ENCODE peak calls at places on chromosomes 12 and 14, in eight cellular contexts. One of them, this sample, is unnamed.

GRCh38 chr14:101812071-101812470 is 50.6 kb downstream of the PPP2R5C start:
- DNase-seq in OCI-LY7: peak
- DNase-seq in astrocyte of the spinal cord: no peak
- DNase-seq in GM10248: no peak
- DNase-seq in pancreas: no peak
- DNase-seq in AG10803: no peak
- DNase-seq in transverse colon: peak
- DNase-seq in omental fat pad: no peak
- DNase-seq in this sample: no peak

GRCh38 chr14:36522347-36522971 is 2.4 kb upstream of the NKX2-1 start:
- DNase-seq in OCI-LY7: no peak
- DNase-seq in astrocyte of the spinal cord: no peak
- DNase-seq in GM10248: peak
- DNase-seq in pancreas: no peak
- DNase-seq in AG10803: no peak
- DNase-seq in transverse colon: no peak
- DNase-seq in omental fat pad: no peak
- DNase-seq in this sample: no peak

GRCh38 chr12:123723011-123723410 is 10.9 kb downstream of the ATP6V0A2 start:
- DNase-seq in OCI-LY7: no peak
- DNase-seq in astrocyte of the spinal cord: no peak
- DNase-seq in GM10248: no peak
- DNase-seq in pancreas: no peak
- DNase-seq in AG10803: no peak
- DNase-seq in transverse colon: no peak
- DNase-seq in omental fat pad: no peak
- DNase-seq in this sample: no peak

GRCh38 chr14:101179691-101180211 is 276.2 kb upstream of the RTL1 start:
- DNase-seq in OCI-LY7: no peak
- DNase-seq in astrocyte of the spinal cord: no peak
- DNase-seq in GM10248: peak
- DNase-seq in pancreas: no peak
- DNase-seq in AG10803: no peak
- DNase-seq in transverse colon: no peak
- DNase-seq in omental fat pad: no peak
- DNase-seq in this sample: no peak

GRCh38 chr12:79886917-79887519 is 47.9 kb downstream of the PPP1R12A start:
- DNase-seq in OCI-LY7: peak
- DNase-seq in astrocyte of the spinal cord: peak
- DNase-seq in GM10248: no peak
- DNase-seq in pancreas: no peak
- DNase-seq in AG10803: peak
- DNase-seq in transverse colon: no peak
- DNase-seq in omental fat pad: no peak
- DNase-seq in this sample: peak

GRCh38 chr12:132342828-132343227 is 13.4 kb upstream of the GALNT9 start:
- DNase-seq in OCI-LY7: no peak
- DNase-seq in astrocyte of the spinal cord: no peak
- DNase-seq in GM10248: no peak
- DNase-seq in pancreas: no peak
- DNase-seq in AG10803: no peak
- DNase-seq in transverse colon: no peak
- DNase-seq in omental fat pad: no peak
- DNase-seq in this sample: no peak

GRCh38 chr14:41986726-41987125 is 380.1 kb downstream of the LRFN5 start:
- DNase-seq in OCI-LY7: no peak
- DNase-seq in astrocyte of the spinal cord: peak
- DNase-seq in GM10248: no peak
- DNase-seq in pancreas: no peak
- DNase-seq in AG10803: no peak
- DNase-seq in transverse colon: no peak
- DNase-seq in omental fat pad: no peak
- DNase-seq in this sample: no peak

GRCh38 chr12:67287311-67287710 is 18.2 kb downstream of the CAND1 start:
- DNase-seq in OCI-LY7: no peak
- DNase-seq in astrocyte of the spinal cord: no peak
- DNase-seq in GM10248: no peak
- DNase-seq in pancreas: no peak
- DNase-seq in AG10803: no peak
- DNase-seq in transverse colon: no peak
- DNase-seq in omental fat pad: no peak
- DNase-seq in this sample: no peak

GRCh38 chr14:52241102-52241793 is 26.2 kb upstream of the PTGDR start:
- DNase-seq in OCI-LY7: no peak
- DNase-seq in astrocyte of the spinal cord: peak
- DNase-seq in GM10248: no peak
- DNase-seq in pancreas: no peak
- DNase-seq in AG10803: peak
- DNase-seq in transverse colon: no peak
- DNase-seq in omental fat pad: no peak
- DNase-seq in this sample: peak

GRCh38 chr14:68682166-68683103 is 110.4 kb downstream of the ZFP36L1 start:
- DNase-seq in OCI-LY7: peak
- DNase-seq in astrocyte of the spinal cord: peak
- DNase-seq in GM10248: peak
- DNase-seq in pancreas: no peak
- DNase-seq in AG10803: peak
- DNase-seq in transverse colon: peak
- DNase-seq in omental fat pad: no peak
- DNase-seq in this sample: peak

GRCh38 chr12:17949558-17950141 is 140.3 kb downstream of the RERGL start:
- DNase-seq in OCI-LY7: peak
- DNase-seq in astrocyte of the spinal cord: no peak
- DNase-seq in GM10248: no peak
- DNase-seq in pancreas: no peak
- DNase-seq in AG10803: no peak
- DNase-seq in transverse colon: no peak
- DNase-seq in omental fat pad: no peak
- DNase-seq in this sample: no peak

GRCh38 chr12:17950898-17951297 is 139.1 kb downstream of the RERGL start:
- DNase-seq in OCI-LY7: no peak
- DNase-seq in astrocyte of the spinal cord: no peak
- DNase-seq in GM10248: no peak
- DNase-seq in pancreas: no peak
- DNase-seq in AG10803: no peak
- DNase-seq in transverse colon: no peak
- DNase-seq in omental fat pad: no peak
- DNase-seq in this sample: no peak

DNA sequence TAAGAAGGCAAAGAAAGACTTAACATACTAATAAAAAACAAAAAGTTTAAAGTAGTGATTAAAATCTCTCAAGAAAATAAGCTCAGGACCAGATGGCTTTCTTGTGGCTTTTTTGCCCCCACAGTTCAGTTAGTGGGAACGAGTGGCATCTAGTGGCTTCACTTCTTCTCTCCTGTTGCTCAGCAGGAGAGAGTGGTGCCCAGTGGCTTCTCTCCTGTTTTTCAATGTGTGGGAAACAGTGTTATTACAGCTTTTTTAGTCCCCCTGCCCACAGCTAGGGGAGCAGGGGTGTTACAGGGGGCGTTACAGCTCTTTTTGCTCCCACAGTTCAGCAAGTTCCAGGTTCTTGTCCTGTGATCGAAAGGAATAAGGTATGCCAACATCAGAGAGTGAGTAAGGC is 135.2 kb downstream of the RERGL start:
- DNase-seq in OCI-LY7: peak
- DNase-seq in astrocyte of the spinal cord: no peak
- DNase-seq in GM10248: no peak
- DNase-seq in pancreas: no peak
- DNase-seq in AG10803: no peak
- DNase-seq in transverse colon: no peak
- DNase-seq in omental fat pad: no peak
- DNase-seq in this sample: no peak
- TF ChIP-seq CTCF in OCI-LY7: peak
- TF ChIP-seq CTCF in astrocyte of the spinal cord: no peak
- TF ChIP-seq CTCF in GM10248: no peak
- TF ChIP-seq CTCF in pancreas: no peak
- TF ChIP-seq CTCF in AG10803: peak
- TF ChIP-seq CTCF in transverse colon: no peak
- TF ChIP-seq CTCF in omental fat pad: no peak
- TF ChIP-seq CTCF in this sample: peak

GRCh38 chr12:85448548-85449139 is 168.6 kb downstream of the ALX1 start:
- DNase-seq in OCI-LY7: peak
- DNase-seq in astrocyte of the spinal cord: peak
- DNase-seq in GM10248: no peak
- DNase-seq in pancreas: no peak
- DNase-seq in AG10803: peak
- DNase-seq in transverse colon: no peak
- DNase-seq in omental fat pad: no peak
- DNase-seq in this sample: no peak
- TF ChIP-seq CTCF in OCI-LY7: peak
- TF ChIP-seq CTCF in astrocyte of the spinal cord: peak
- TF ChIP-seq CTCF in GM10248: no peak
- TF ChIP-seq CTCF in pancreas: no peak
- TF ChIP-seq CTCF in AG10803: peak
- TF ChIP-seq CTCF in transverse colon: peak
- TF ChIP-seq CTCF in omental fat pad: no peak
- TF ChIP-seq CTCF in this sample: peak

GRCh38 chr12:96063046-96063445 is 27.7 kb upstream of the LTA4H start:
- DNase-seq in OCI-LY7: peak
- DNase-seq in astrocyte of the spinal cord: peak
- DNase-seq in GM10248: no peak
- DNase-seq in pancreas: no peak
- DNase-seq in AG10803: peak
- DNase-seq in transverse colon: no peak
- DNase-seq in omental fat pad: no peak
- DNase-seq in this sample: no peak
- TF ChIP-seq CTCF in OCI-LY7: peak
- TF ChIP-seq CTCF in astrocyte of the spinal cord: peak
- TF ChIP-seq CTCF in GM10248: no peak
- TF ChIP-seq CTCF in pancreas: no peak
- TF ChIP-seq CTCF in AG10803: peak
- TF ChIP-seq CTCF in transverse colon: no peak
- TF ChIP-seq CTCF in omental fat pad: no peak
- TF ChIP-seq CTCF in this sample: peak

GRCh38 chr14:89336338-89336737 is 80.7 kb downstream of the FOXN3 start:
- DNase-seq in OCI-LY7: peak
- DNase-seq in astrocyte of the spinal cord: no peak
- DNase-seq in GM10248: no peak
- DNase-seq in pancreas: no peak
- DNase-seq in AG10803: no peak
- DNase-seq in transverse colon: no peak
- DNase-seq in omental fat pad: no peak
- DNase-seq in this sample: no peak
- TF ChIP-seq CTCF in OCI-LY7: peak
- TF ChIP-seq CTCF in astrocyte of the spinal cord: no peak
- TF ChIP-seq CTCF in GM10248: peak
- TF ChIP-seq CTCF in pancreas: no peak
- TF ChIP-seq CTCF in AG10803: no peak
- TF ChIP-seq CTCF in transverse colon: no peak
- TF ChIP-seq CTCF in omental fat pad: no peak
- TF ChIP-seq CTCF in this sample: no peak

GRCh38 chr12:116880817-116881324 is 370 bp downstream of the HRK start:
- DNase-seq in OCI-LY7: peak
- DNase-seq in astrocyte of the spinal cord: no peak
- DNase-seq in GM10248: peak
- DNase-seq in pancreas: peak
- DNase-seq in AG10803: peak
- DNase-seq in transverse colon: peak
- DNase-seq in omental fat pad: no peak
- DNase-seq in this sample: no peak
- TF ChIP-seq CTCF in OCI-LY7: peak
- TF ChIP-seq CTCF in astrocyte of the spinal cord: no peak
- TF ChIP-seq CTCF in GM10248: peak
- TF ChIP-seq CTCF in pancreas: no peak
- TF ChIP-seq CTCF in AG10803: no peak
- TF ChIP-seq CTCF in transverse colon: no peak
- TF ChIP-seq CTCF in omental fat pad: no peak
- TF ChIP-seq CTCF in this sample: no peak

GRCh38 chr12:82019533-82019932 is 260.4 kb upstream of the PPFIA2 start:
- DNase-seq in OCI-LY7: no peak
- DNase-seq in astrocyte of the spinal cord: no peak
- DNase-seq in GM10248: no peak
- DNase-seq in pancreas: no peak
- DNase-seq in AG10803: no peak
- DNase-seq in transverse colon: no peak
- DNase-seq in omental fat pad: no peak
- DNase-seq in this sample: no peak
- TF ChIP-seq CTCF in OCI-LY7: peak
- TF ChIP-seq CTCF in astrocyte of the spinal cord: peak
- TF ChIP-seq CTCF in GM10248: no peak
- TF ChIP-seq CTCF in pancreas: no peak
- TF ChIP-seq CTCF in AG10803: peak
- TF ChIP-seq CTCF in transverse colon: no peak
- TF ChIP-seq CTCF in omental fat pad: no peak
- TF ChIP-seq CTCF in this sample: no peak

GRCh38 chr12:109880938-109881337 is 597 bp upstream of the GLTP start:
- DNase-seq in OCI-LY7: no peak
- DNase-seq in astrocyte of the spinal cord: no peak
- DNase-seq in GM10248: no peak
- DNase-seq in pancreas: no peak
- DNase-seq in AG10803: no peak
- DNase-seq in transverse colon: no peak
- DNase-seq in omental fat pad: no peak
- DNase-seq in this sample: no peak

GRCh38 chr12:109879332-109880048 is 851 bp downstream of the GLTP start:
- DNase-seq in OCI-LY7: no peak
- DNase-seq in astrocyte of the spinal cord: no peak
- DNase-seq in GM10248: no peak
- DNase-seq in pancreas: no peak
- DNase-seq in AG10803: peak
- DNase-seq in transverse colon: no peak
- DNase-seq in omental fat pad: no peak
- DNase-seq in this sample: no peak

GRCh38 chr12:109881752-109882151 is 1.4 kb upstream of the GLTP start:
- DNase-seq in OCI-LY7: no peak
- DNase-seq in astrocyte of the spinal cord: no peak
- DNase-seq in GM10248: no peak
- DNase-seq in pancreas: no peak
- DNase-seq in AG10803: no peak
- DNase-seq in transverse colon: no peak
- DNase-seq in omental fat pad: no peak
- DNase-seq in this sample: no peak

GRCh38 chr12:109878749-109879148 is 1.6 kb downstream of the GLTP start:
- DNase-seq in OCI-LY7: no peak
- DNase-seq in astrocyte of the spinal cord: no peak
- DNase-seq in GM10248: no peak
- DNase-seq in pancreas: no peak
- DNase-seq in AG10803: no peak
- DNase-seq in transverse colon: no peak
- DNase-seq in omental fat pad: no peak
- DNase-seq in this sample: no peak

DNA sequence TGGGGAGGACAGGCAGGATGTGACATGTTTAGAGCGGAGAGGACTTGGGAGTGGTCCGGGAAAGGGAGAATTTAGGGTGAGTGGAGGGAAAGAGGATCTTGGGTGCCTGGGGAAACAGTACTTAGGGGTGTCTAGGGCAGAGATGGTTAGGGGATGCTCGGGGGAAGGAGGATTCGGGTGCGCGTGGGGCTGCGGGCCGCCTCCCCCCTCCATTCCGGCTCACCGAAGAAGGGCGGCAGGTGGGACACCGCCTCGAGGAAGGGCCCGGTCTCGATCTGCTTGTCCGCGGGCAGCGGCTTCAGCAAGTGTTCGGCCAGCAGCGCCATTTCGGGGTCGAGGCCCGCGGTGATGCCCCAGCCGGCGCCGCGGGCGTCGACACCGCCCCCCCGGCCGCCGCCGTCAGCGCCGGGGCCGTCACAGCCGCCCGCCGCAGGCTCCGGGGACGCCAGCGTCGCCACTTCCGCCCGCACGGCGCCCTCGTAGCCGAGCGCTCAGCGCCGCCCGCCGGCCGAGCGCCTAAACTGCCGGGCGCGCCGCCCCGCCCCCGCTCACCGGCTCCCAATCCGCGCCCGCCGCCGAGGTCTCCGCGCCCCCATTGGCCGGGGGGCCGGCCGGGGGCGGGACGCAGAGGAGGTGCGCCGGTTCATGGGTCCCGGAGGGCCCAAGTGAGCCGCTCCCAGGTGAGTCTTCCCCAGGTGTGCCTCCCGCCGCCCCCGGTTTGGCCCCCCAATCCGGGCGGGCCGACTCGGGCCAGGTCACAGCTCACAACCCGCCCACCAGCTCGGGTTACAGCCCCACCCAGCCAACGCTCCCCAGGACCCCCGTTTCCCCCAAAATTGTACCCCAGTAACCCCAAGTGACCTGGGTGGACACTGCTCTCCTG is at the start of gene GLTP:
- DNase-seq in OCI-LY7: peak
- DNase-seq in astrocyte of the spinal cord: peak
- DNase-seq in GM10248: peak
- DNase-seq in pancreas: peak
- DNase-seq in AG10803: peak
- DNase-seq in transverse colon: peak
- DNase-seq in omental fat pad: peak
- DNase-seq in this sample: peak
- TF ChIP-seq CTCF in OCI-LY7: peak
- TF ChIP-seq CTCF in astrocyte of the spinal cord: peak
- TF ChIP-seq CTCF in GM10248: peak
- TF ChIP-seq CTCF in pancreas: no peak
- TF ChIP-seq CTCF in AG10803: no peak
- TF ChIP-seq CTCF in transverse colon: peak
- TF ChIP-seq CTCF in omental fat pad: peak
- TF ChIP-seq CTCF in this sample: peak

This sample was measured in HFFc6.